ENCODE peak calls at places on chromosomes 12 and 14, in seven cellular contexts. One of them, this sample, is unnamed.

GRCh38 chr12:78929075-78929418 is 64.5 kb downstream of the SYT1 start:
- DNase-seq in stimulated activated CD8-positive, alpha-beta memory T cell treated with anti-CD3 and anti-CD28 coated beads, Interleukin-4, amount 100 ng/mL, for 24 hours: no peak
- DNase-seq in left ventricle myocardium superior: no peak
- DNase-seq in ecto neural progenitor cell: no peak
- DNase-seq in Peyer's patch: no peak
- DNase-seq in heart left ventricle: no peak
- DNase-seq in iris pigment epithelial cell: no peak
- DNase-seq in this sample: no peak

GRCh38 chr14:91573894-91574837 is 64.1 kb upstream of the PPP4R3A start:
- DNase-seq in stimulated activated CD8-positive, alpha-beta memory T cell treated with anti-CD3 and anti-CD28 coated beads, Interleukin-4, amount 100 ng/mL, for 24 hours: peak
- DNase-seq in left ventricle myocardium superior: peak
- DNase-seq in ecto neural progenitor cell: peak
- DNase-seq in Peyer's patch: peak
- DNase-seq in heart left ventricle: no peak
- DNase-seq in iris pigment epithelial cell: peak
- DNase-seq in this sample: peak

GRCh38 chr12:104435765-104436164 is 21.0 kb upstream of the CHST11 start:
- DNase-seq in stimulated activated CD8-positive, alpha-beta memory T cell treated with anti-CD3 and anti-CD28 coated beads, Interleukin-4, amount 100 ng/mL, for 24 hours: no peak
- DNase-seq in left ventricle myocardium superior: no peak
- DNase-seq in ecto neural progenitor cell: no peak
- DNase-seq in Peyer's patch: no peak
- DNase-seq in heart left ventricle: no peak
- DNase-seq in iris pigment epithelial cell: no peak
- DNase-seq in this sample: no peak

GRCh38 chr12:79850610-79851299 is 84.1 kb downstream of the PPP1R12A start:
- DNase-seq in stimulated activated CD8-positive, alpha-beta memory T cell treated with anti-CD3 and anti-CD28 coated beads, Interleukin-4, amount 100 ng/mL, for 24 hours: no peak
- DNase-seq in left ventricle myocardium superior: no peak
- DNase-seq in ecto neural progenitor cell: no peak
- DNase-seq in Peyer's patch: no peak
- DNase-seq in heart left ventricle: no peak
- DNase-seq in iris pigment epithelial cell: no peak
- DNase-seq in this sample: no peak

GRCh38 chr12:122031342-122032216 is 9.9 kb downstream of the BCL7A start:
- DNase-seq in stimulated activated CD8-positive, alpha-beta memory T cell treated with anti-CD3 and anti-CD28 coated beads, Interleukin-4, amount 100 ng/mL, for 24 hours: peak
- DNase-seq in left ventricle myocardium superior: peak
- DNase-seq in ecto neural progenitor cell: peak
- DNase-seq in Peyer's patch: peak
- DNase-seq in heart left ventricle: peak
- DNase-seq in iris pigment epithelial cell: peak
- DNase-seq in this sample: peak

GRCh38 chr12:57583008-57583831 is 7.8 kb upstream of the PIP4K2C start:
- DNase-seq in stimulated activated CD8-positive, alpha-beta memory T cell treated with anti-CD3 and anti-CD28 coated beads, Interleukin-4, amount 100 ng/mL, for 24 hours: peak
- DNase-seq in left ventricle myocardium superior: no peak
- DNase-seq in ecto neural progenitor cell: peak
- DNase-seq in Peyer's patch: peak
- DNase-seq in heart left ventricle: peak
- DNase-seq in iris pigment epithelial cell: peak
- DNase-seq in this sample: peak

GRCh38 chr14:89540830-89541470 is 123.9 kb upstream of the FOXN3 start:
- DNase-seq in stimulated activated CD8-positive, alpha-beta memory T cell treated with anti-CD3 and anti-CD28 coated beads, Interleukin-4, amount 100 ng/mL, for 24 hours: no peak
- DNase-seq in left ventricle myocardium superior: no peak
- DNase-seq in ecto neural progenitor cell: no peak
- DNase-seq in Peyer's patch: no peak
- DNase-seq in heart left ventricle: no peak
- DNase-seq in iris pigment epithelial cell: peak
- DNase-seq in this sample: no peak

GRCh38 chr14:32468955-32469354 is 139.9 kb downstream of the AKAP6 start:
- DNase-seq in stimulated activated CD8-positive, alpha-beta memory T cell treated with anti-CD3 and anti-CD28 coated beads, Interleukin-4, amount 100 ng/mL, for 24 hours: no peak
- DNase-seq in left ventricle myocardium superior: no peak
- DNase-seq in ecto neural progenitor cell: no peak
- DNase-seq in Peyer's patch: no peak
- DNase-seq in heart left ventricle: no peak
- DNase-seq in iris pigment epithelial cell: peak
- DNase-seq in this sample: no peak

GRCh38 chr12:55720071-55720564 is at the start of gene RDH5:
- DNase-seq in stimulated activated CD8-positive, alpha-beta memory T cell treated with anti-CD3 and anti-CD28 coated beads, Interleukin-4, amount 100 ng/mL, for 24 hours: no peak
- DNase-seq in left ventricle myocardium superior: peak
- DNase-seq in ecto neural progenitor cell: no peak
- DNase-seq in Peyer's patch: peak
- DNase-seq in heart left ventricle: no peak
- DNase-seq in iris pigment epithelial cell: peak
- DNase-seq in this sample: peak

GRCh38 chr14:61911534-61911933 is 149.3 kb downstream of the SNAPC1 start:
- DNase-seq in stimulated activated CD8-positive, alpha-beta memory T cell treated with anti-CD3 and anti-CD28 coated beads, Interleukin-4, amount 100 ng/mL, for 24 hours: no peak
- DNase-seq in left ventricle myocardium superior: no peak
- DNase-seq in ecto neural progenitor cell: no peak
- DNase-seq in Peyer's patch: peak
- DNase-seq in heart left ventricle: no peak
- DNase-seq in iris pigment epithelial cell: no peak
- DNase-seq in this sample: no peak

GRCh38 chr12:24664151-24664550 is 284.8 kb downstream of the BCAT1 start:
- DNase-seq in stimulated activated CD8-positive, alpha-beta memory T cell treated with anti-CD3 and anti-CD28 coated beads, Interleukin-4, amount 100 ng/mL, for 24 hours: no peak
- DNase-seq in left ventricle myocardium superior: no peak
- DNase-seq in ecto neural progenitor cell: no peak
- DNase-seq in Peyer's patch: no peak
- DNase-seq in heart left ventricle: no peak
- DNase-seq in iris pigment epithelial cell: peak
- DNase-seq in this sample: no peak

GRCh38 chr14:64502476-64503183 is 1.0 kb downstream of the ZBTB25 start:
- DNase-seq in stimulated activated CD8-positive, alpha-beta memory T cell treated with anti-CD3 and anti-CD28 coated beads, Interleukin-4, amount 100 ng/mL, for 24 hours: no peak
- DNase-seq in left ventricle myocardium superior: no peak
- DNase-seq in ecto neural progenitor cell: no peak
- DNase-seq in Peyer's patch: peak
- DNase-seq in heart left ventricle: no peak
- DNase-seq in iris pigment epithelial cell: peak
- DNase-seq in this sample: peak

GRCh38 chr12:49662998-49663843 is 39.9 kb downstream of the PRPF40B start:
- DNase-seq in stimulated activated CD8-positive, alpha-beta memory T cell treated with anti-CD3 and anti-CD28 coated beads, Interleukin-4, amount 100 ng/mL, for 24 hours: peak
- DNase-seq in left ventricle myocardium superior: peak
- DNase-seq in ecto neural progenitor cell: no peak
- DNase-seq in Peyer's patch: peak
- DNase-seq in heart left ventricle: peak
- DNase-seq in iris pigment epithelial cell: peak
- DNase-seq in this sample: peak

GRCh38 chr12:120639771-120640721 is at the start of gene CABP1:
- DNase-seq in stimulated activated CD8-positive, alpha-beta memory T cell treated with anti-CD3 and anti-CD28 coated beads, Interleukin-4, amount 100 ng/mL, for 24 hours: peak
- DNase-seq in left ventricle myocardium superior: peak
- DNase-seq in ecto neural progenitor cell: peak
- DNase-seq in Peyer's patch: peak
- DNase-seq in heart left ventricle: no peak
- DNase-seq in iris pigment epithelial cell: no peak
- DNase-seq in this sample: no peak

GRCh38 chr12:104571328-104571727 is 114.6 kb downstream of the CHST11 start:
- DNase-seq in stimulated activated CD8-positive, alpha-beta memory T cell treated with anti-CD3 and anti-CD28 coated beads, Interleukin-4, amount 100 ng/mL, for 24 hours: no peak
- DNase-seq in left ventricle myocardium superior: no peak
- DNase-seq in ecto neural progenitor cell: no peak
- DNase-seq in Peyer's patch: peak
- DNase-seq in heart left ventricle: no peak
- DNase-seq in iris pigment epithelial cell: no peak
- DNase-seq in this sample: no peak

GRCh38 chr14:105066285-105067071 is 1.2 kb upstream of the GPR132 start:
- DNase-seq in stimulated activated CD8-positive, alpha-beta memory T cell treated with anti-CD3 and anti-CD28 coated beads, Interleukin-4, amount 100 ng/mL, for 24 hours: no peak
- DNase-seq in left ventricle myocardium superior: no peak
- DNase-seq in ecto neural progenitor cell: peak
- DNase-seq in Peyer's patch: peak
- DNase-seq in heart left ventricle: no peak
- DNase-seq in iris pigment epithelial cell: no peak
- DNase-seq in this sample: no peak

GRCh38 chr14:20707622-20708021 is 19.1 kb downstream of the ANG start:
- DNase-seq in stimulated activated CD8-positive, alpha-beta memory T cell treated with anti-CD3 and anti-CD28 coated beads, Interleukin-4, amount 100 ng/mL, for 24 hours: no peak
- DNase-seq in left ventricle myocardium superior: no peak
- DNase-seq in ecto neural progenitor cell: no peak
- DNase-seq in Peyer's patch: no peak
- DNase-seq in heart left ventricle: no peak
- DNase-seq in iris pigment epithelial cell: peak
- DNase-seq in this sample: no peak

GRCh38 chr14:61033851-61034250 is 52.8 kb downstream of the SLC38A6 start:
- DNase-seq in stimulated activated CD8-positive, alpha-beta memory T cell treated with anti-CD3 and anti-CD28 coated beads, Interleukin-4, amount 100 ng/mL, for 24 hours: no peak
- DNase-seq in left ventricle myocardium superior: no peak
- DNase-seq in ecto neural progenitor cell: no peak
- DNase-seq in Peyer's patch: no peak
- DNase-seq in heart left ventricle: no peak
- DNase-seq in iris pigment epithelial cell: peak
- DNase-seq in this sample: no peak

GRCh38 chr12:111175404-111175803 is 193.5 kb downstream of the PHETA1 start:
- DNase-seq in stimulated activated CD8-positive, alpha-beta memory T cell treated with anti-CD3 and anti-CD28 coated beads, Interleukin-4, amount 100 ng/mL, for 24 hours: no peak
- DNase-seq in left ventricle myocardium superior: no peak
- DNase-seq in ecto neural progenitor cell: no peak
- DNase-seq in Peyer's patch: no peak
- DNase-seq in heart left ventricle: no peak
- DNase-seq in iris pigment epithelial cell: no peak
- DNase-seq in this sample: no peak

GRCh38 chr14:99268776-99269510 is 3.1 kb downstream of the BCL11B start:
- DNase-seq in stimulated activated CD8-positive, alpha-beta memory T cell treated with anti-CD3 and anti-CD28 coated beads, Interleukin-4, amount 100 ng/mL, for 24 hours: no peak
- DNase-seq in left ventricle myocardium superior: no peak
- DNase-seq in ecto neural progenitor cell: no peak
- DNase-seq in Peyer's patch: peak
- DNase-seq in heart left ventricle: no peak
- DNase-seq in iris pigment epithelial cell: no peak
- DNase-seq in this sample: no peak

GRCh38 chr12:130537051-130537450 is 179.0 kb downstream of the RIMBP2 start:
- DNase-seq in stimulated activated CD8-positive, alpha-beta memory T cell treated with anti-CD3 and anti-CD28 coated beads, Interleukin-4, amount 100 ng/mL, for 24 hours: no peak
- DNase-seq in left ventricle myocardium superior: no peak
- DNase-seq in ecto neural progenitor cell: no peak
- DNase-seq in Peyer's patch: no peak
- DNase-seq in heart left ventricle: no peak
- DNase-seq in iris pigment epithelial cell: no peak
- DNase-seq in this sample: no peak

GRCh38 chr14:99516156-99517045 is 35.2 kb downstream of the CCNK start:
- DNase-seq in stimulated activated CD8-positive, alpha-beta memory T cell treated with anti-CD3 and anti-CD28 coated beads, Interleukin-4, amount 100 ng/mL, for 24 hours: no peak
- DNase-seq in left ventricle myocardium superior: no peak
- DNase-seq in ecto neural progenitor cell: peak
- DNase-seq in Peyer's patch: peak
- DNase-seq in heart left ventricle: peak
- DNase-seq in iris pigment epithelial cell: no peak
- DNase-seq in this sample: no peak

GRCh38 chr12:117855165-117855564 is 113.6 kb downstream of the KSR2 start:
- DNase-seq in stimulated activated CD8-positive, alpha-beta memory T cell treated with anti-CD3 and anti-CD28 coated beads, Interleukin-4, amount 100 ng/mL, for 24 hours: no peak
- DNase-seq in left ventricle myocardium superior: no peak
- DNase-seq in ecto neural progenitor cell: no peak
- DNase-seq in Peyer's patch: no peak
- DNase-seq in heart left ventricle: no peak
- DNase-seq in iris pigment epithelial cell: no peak
- DNase-seq in this sample: no peak

GRCh38 chr12:113049976-113050742 is 6.4 kb upstream of the DTX1 start:
- DNase-seq in stimulated activated CD8-positive, alpha-beta memory T cell treated with anti-CD3 and anti-CD28 coated beads, Interleukin-4, amount 100 ng/mL, for 24 hours: no peak
- DNase-seq in left ventricle myocardium superior: no peak
- DNase-seq in ecto neural progenitor cell: peak
- DNase-seq in Peyer's patch: peak
- DNase-seq in heart left ventricle: no peak
- DNase-seq in iris pigment epithelial cell: no peak
- DNase-seq in this sample: peak

GRCh38 chr12:116194935-116195431 is 82.5 kb downstream of the MED13L start:
- DNase-seq in stimulated activated CD8-positive, alpha-beta memory T cell treated with anti-CD3 and anti-CD28 coated beads, Interleukin-4, amount 100 ng/mL, for 24 hours: peak
- DNase-seq in left ventricle myocardium superior: no peak
- DNase-seq in ecto neural progenitor cell: no peak
- DNase-seq in Peyer's patch: no peak
- DNase-seq in heart left ventricle: no peak
- DNase-seq in iris pigment epithelial cell: no peak
- DNase-seq in this sample: no peak

This sample was measured in testis.